ENCODE peak calls at places on chromosomes 12 and 14, in six cellular contexts. E is tibial artery, M is brain microvascular endothelial cell, Y is thoracic aorta, D is upper lobe of right lung, Q is IMR-90. A is an unnamed sample. For H3K27me3, the result is how much of the 10 kb centered on the place peaks cover.

GRCh38 chr12:31962076-31962475 is 2.9 kb downstream of the RESF1 start:
- DNase-seq in Y (no peak), Q (no peak), E (no peak), D (no peak), M (no peak), A (no peak)

GRCh38 chr14:68442828-68443460 is 349.9 kb downstream of the ZFP36L1 start:
- DNase-seq in D (no peak), Q (peak), Y (no peak), M (peak), E (no peak), A (peak)

GRCh38 chr12:45730842-45731336 is 1.4 kb downstream of the ARID2 start:
- DNase-seq in E (no peak), Q (peak), Y (no peak), D (no peak), M (peak), A (peak)

GRCh38 chr12:115135800-115136211 is 451.8 kb upstream of the TBX3 start:
- DNase-seq in E (peak), Y (no peak), D (peak), M (peak), Q (peak), A (peak)

GRCh38 chr12:66011731-66012130 is 118.8 kb downstream of the LLPH start:
- DNase-seq in E (no peak), Q (peak), M (no peak), Y (no peak), D (no peak), A (peak)

GRCh38 chr14:65040666-65041433 is 54.2 kb downstream of the FNTB start:
- DNase-seq in M (no peak), E (no peak), Q (peak), Y (no peak), D (no peak), A (no peak)

GRCh38 chr12:57726151-57726883 is 12.2 kb downstream of the AGAP2 start:
- DNase-seq in Y (no peak), E (peak), M (peak), Q (peak), D (peak), A (peak)

GRCh38 chr12:102634216-102634615 is 153.9 kb upstream of the IGF1 start:
- DNase-seq in Q (peak), E (no peak), D (no peak), M (peak), Y (no peak), A (peak)

GRCh38 chr12:94379479-94380113 is 80.1 kb downstream of the CEP83 start:
- DNase-seq in M (no peak), D (no peak), E (no peak), Q (peak), Y (no peak), A (peak)

GRCh38 chr12:120620624-120621023 is 19.8 kb upstream of the CABP1 start:
- DNase-seq in D (no peak), E (no peak), Y (no peak), Q (no peak), M (no peak), A (no peak)

GRCh38 chr14:99318959-99319295 is 46.9 kb upstream of the BCL11B start:
- DNase-seq in Y (no peak), D (no peak), Q (no peak), M (no peak), E (no peak), A (no peak)

GRCh38 chr12:96063046-96063445 is 27.7 kb upstream of the LTA4H start:
- DNase-seq in Q (peak), E (no peak), M (no peak), D (no peak), Y (no peak), A (no peak)

GRCh38 chr12:112153181-112153899 is 28.0 kb downstream of the TRAFD1 start:
- DNase-seq in Q (no peak), D (peak), M (no peak), Y (no peak), E (no peak), A (no peak)

GRCh38 chr12:15851919-15852318 is 30.3 kb upstream of the STRAP start:
- DNase-seq in D (no peak), Y (no peak), M (no peak), Q (no peak), E (no peak), A (no peak)

GRCh38 chr12:38342444-38342843 is 25.9 kb downstream of the ALG10B start:
- DNase-seq in Y (no peak), Q (no peak), D (no peak), E (no peak), M (no peak), A (no peak)
- H3K27ac ChIP-seq in Y (no peak), Q (no peak), D (no peak), E (no peak), M (no peak), A (no peak)

GRCh38 chr12:52036587-52037171 is 14.6 kb upstream of the NR4A1 start:
- DNase-seq in E (peak), M (peak), Q (peak), Y (no peak), D (peak), A (peak)

GRCh38 chr12:52035926-52036325 is 15.3 kb upstream of the NR4A1 start:
- DNase-seq in Y (no peak), E (no peak), M (no peak), Q (no peak), D (no peak), A (no peak)

GRCh38 chr12:52032797-52033505 is 18.3 kb upstream of the NR4A1 start:
- DNase-seq in E (peak), Y (peak), M (peak), Q (peak), D (peak), A (peak)

GRCh38 chr12:52032431-52032796 is 18.8 kb upstream of the NR4A1 start:
- DNase-seq in E (peak), Q (peak), Y (peak), D (no peak), M (peak), A (peak)

DNA sequence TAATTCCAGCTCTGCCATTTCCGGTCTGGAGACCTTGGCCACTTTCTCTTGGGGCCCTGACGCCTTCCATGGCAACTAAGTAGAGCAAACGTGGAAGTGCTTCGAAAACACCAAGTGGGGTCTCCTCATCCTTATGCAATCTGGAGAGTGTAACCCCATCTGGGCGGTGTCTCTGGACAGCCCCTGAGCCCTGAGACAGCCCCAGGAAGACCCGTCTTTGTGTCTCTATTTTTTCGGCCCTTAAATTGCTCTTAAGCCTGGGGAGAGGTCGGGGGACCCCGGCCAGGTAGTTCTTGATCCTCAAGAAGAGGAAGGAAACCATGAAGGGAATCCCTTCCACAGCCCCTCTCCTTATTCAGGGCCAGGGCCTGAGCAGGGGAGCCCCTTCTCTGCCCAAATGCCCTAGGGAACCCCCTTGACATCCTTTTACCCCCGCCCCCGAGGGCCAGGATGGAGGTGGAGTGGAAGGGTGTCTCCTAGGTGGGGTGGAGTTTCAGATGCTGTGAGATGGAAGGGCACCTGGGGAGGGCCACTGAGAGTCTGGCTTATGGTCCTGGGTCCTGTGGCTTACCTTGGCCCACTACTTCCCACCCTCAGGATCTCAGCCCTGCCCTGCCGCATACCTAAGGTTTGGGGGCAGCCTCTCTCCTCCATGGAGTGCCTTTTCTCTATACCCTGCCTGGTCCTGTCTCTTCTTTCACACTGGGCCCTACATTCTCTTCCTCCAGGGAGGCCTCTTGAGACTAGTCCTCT is 17.6 kb upstream of the NR4A1 start:
- DNase-seq in E (no peak), M (no peak), D (no peak), Q (no peak), Y (no peak), A (no peak)
- H3K4me3 ChIP-seq in E (peak), M (peak), D (peak), Q (no peak), Y (peak), A (peak)

DNA sequence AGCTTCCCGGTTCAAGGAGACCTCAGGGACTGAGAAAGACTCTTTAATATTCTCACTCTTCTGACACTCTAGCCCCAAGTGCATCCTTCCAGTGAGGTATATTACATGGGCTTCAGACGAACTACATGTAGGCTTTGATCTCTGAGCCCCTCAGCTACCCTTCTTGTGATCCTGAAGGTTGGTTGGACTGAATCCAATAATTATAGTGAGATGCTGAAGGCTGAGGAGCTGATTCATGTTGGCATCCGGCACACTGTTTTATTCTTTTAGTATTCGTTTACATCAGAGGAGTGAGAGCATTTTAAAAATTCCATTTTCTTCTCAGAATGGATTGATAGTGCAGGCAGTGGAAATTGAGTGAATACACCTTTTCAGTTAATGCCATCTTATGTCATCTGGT is 13.8 kb downstream of the TMEM30B start:
- DNase-seq in Y (no peak), D (no peak), Q (peak), M (no peak), E (no peak), A (no peak)
- H3K27me3 ChIP-seq in Y (under half), D (under half), Q (under half), M (under half), E (under half), A (under half)

GRCh38 chr12:8698132-8698829 is 490 bp downstream of the RIMKLB start:
- DNase-seq in D (peak), Y (no peak), M (no peak), E (peak), Q (peak), A (peak)
- H3K27ac ChIP-seq in D (peak), Y (peak), M (peak), E (peak), Q (peak), A (peak)

DNA sequence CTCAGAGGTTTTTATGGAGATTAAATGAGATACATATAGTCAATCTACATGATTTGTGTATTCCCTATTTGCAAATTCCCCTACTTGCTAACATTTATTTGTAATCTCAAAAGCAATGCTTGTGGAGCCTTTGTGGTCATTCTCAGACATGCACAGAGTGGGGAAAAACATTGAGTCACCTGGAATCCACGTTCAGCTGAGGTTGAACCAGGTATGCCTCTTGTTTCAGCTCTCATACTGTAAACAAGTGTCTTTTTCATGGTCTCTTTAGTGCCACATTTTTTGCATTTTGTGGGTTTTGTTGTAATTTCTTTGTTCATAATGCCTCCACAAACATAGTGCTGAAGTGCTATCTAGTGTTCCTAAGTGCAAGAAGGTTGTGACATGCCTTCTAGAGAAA is 181.9 kb downstream of the BCAT1 start:
- DNase-seq in E (no peak), M (no peak), Y (no peak), D (no peak), Q (no peak), A (no peak)
- H3K4me3 ChIP-seq in E (no peak), M (no peak), Y (no peak), D (no peak), Q (no peak), A (no peak)

DNA sequence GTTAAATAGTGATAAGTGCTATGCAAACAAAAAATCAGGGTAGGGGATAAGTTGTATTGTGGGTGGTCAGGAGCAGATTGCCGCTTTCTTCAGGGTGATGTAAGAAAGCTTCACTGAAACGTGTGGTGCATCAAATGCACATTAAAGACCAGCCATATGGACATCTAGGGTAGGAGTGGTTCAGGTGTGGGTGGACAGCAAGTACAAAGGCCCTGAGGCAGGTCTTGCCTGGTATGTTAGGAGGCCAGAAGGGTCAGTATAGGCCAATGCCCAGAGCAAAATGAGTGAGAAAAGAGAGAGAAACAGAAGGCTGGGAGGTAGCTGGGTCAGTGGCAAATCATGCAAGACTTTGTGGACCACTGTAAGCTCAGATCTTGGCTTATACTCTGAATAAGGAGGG is 25.6 kb upstream of the CISTR start:
- DNase-seq in Q (no peak), E (no peak), M (no peak), Y (no peak), D (no peak), A (no peak)
- H3K27me3 ChIP-seq in Q (under half), E (under half), M (under half), Y (under half), D (under half), A (under half)

GRCh38 chr12:76111209-76111749 is 26.8 kb upstream of the NAP1L1 start:
- DNase-seq in Y (no peak), E (no peak), Q (no peak), M (no peak), D (no peak), A (no peak)

GRCh38 chr12:76106631-76107030 is 22.1 kb upstream of the NAP1L1 start:
- DNase-seq in M (no peak), Y (no peak), D (no peak), E (no peak), Q (no peak), A (peak)

GRCh38 chr12:76113800-76114757 is 29.6 kb upstream of the NAP1L1 start:
- DNase-seq in D (no peak), Y (no peak), E (no peak), Q (peak), M (no peak), A (no peak)

GRCh38 chr12:76108356-76108755 is 23.9 kb upstream of the NAP1L1 start:
- DNase-seq in Q (no peak), E (no peak), Y (no peak), D (no peak), M (no peak), A (no peak)

DNA sequence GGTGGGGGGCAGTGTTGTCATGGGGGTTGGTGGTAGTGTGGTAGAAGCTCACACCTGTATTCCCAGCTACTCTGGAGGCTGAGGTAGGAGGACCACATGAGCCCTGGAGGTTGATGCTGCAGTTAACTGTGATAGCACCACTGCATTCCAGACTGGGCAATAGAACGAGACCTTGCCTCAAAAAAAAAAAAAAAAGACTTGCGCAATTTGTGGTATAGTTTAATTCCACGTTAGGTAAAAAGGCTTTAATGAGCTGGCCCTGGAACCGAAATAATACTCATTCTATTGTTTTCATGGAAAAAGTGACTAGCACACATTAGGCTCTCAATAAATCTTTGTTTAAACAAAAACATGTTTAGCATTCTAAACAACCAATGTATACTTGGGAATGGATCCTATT is 25.4 kb upstream of the NAP1L1 start:
- DNase-seq in M (no peak), E (no peak), D (no peak), Y (no peak), Q (no peak), A (no peak)
- H3K27ac ChIP-seq in M (no peak), E (no peak), D (no peak), Y (no peak), Q (no peak), A (no peak)

GRCh38 chr12:20212036-20212435 is 156.3 kb upstream of the PDE3A start:
- DNase-seq in M (no peak), E (no peak), Y (no peak), Q (peak), D (no peak), A (peak)
- H3K4me3 ChIP-seq in M (no peak), E (peak), Y (peak), Q (no peak), D (no peak), A (no peak)

DNA sequence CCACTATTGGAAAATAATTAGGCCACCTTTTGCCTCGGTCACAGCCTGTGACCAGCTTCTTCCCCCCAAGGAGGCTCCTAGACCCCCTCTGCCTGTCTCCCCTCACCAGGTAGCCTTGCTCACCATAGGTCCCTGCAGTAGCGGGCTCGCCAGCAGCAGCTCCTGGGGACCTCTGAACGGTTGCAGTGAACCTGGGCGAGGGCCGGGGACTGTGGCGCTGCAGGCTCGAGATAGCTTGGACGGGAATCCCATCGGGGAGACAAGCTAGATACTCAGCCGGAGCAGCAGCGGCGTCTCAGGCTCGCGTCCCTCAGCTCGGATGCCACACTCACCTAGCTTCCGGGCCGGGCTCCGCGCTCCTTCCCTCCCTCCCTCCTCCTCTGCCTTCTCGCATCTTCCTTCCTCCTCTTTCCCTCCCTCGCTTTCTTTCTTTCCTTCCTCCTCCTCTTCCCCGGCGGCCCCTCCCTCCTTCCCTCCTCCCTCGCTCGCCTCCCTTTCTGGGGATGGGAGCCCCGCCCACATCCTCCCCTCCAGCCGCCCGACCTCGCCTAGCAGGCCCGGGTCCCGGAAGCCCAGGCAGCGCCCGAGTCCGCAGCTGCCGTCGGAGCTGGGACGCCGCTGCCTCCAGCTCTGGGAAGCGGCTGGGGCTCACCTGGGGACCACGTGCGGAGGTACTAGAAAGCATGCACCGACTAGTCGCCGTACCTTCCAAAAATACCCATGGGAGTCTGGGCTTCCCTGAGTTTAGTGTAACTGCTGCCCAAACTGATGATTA is at the start of gene BMP4:
- DNase-seq in Q (peak), Y (peak), M (peak), E (peak), D (peak), A (peak)
- H3K27me3 ChIP-seq in Q (under half), Y (under half), M (under half), E (under half), D (under half), A (under half)

GRCh38 chr12:52230364-52231281 is 2.4 kb upstream of the KRT7 start:
- DNase-seq in D (peak), Y (no peak), E (peak), M (peak), Q (peak), A (peak)
- H3K27ac ChIP-seq in D (peak), Y (peak), E (peak), M (peak), Q (peak), A (peak)